ENCODE peak calls at places on chromosome 3, in eight cellular contexts. P is A549; S is endodermal cell; D is CD8-positive, alpha-beta T cell; N is SJSA1; H is iPS DF 6.9; E is body of pancreas; I is naive thymus-derived CD4-positive, alpha-beta T cell. Z is an unnamed sample.

GRCh38 chr3:124685481-124685880 is 44.8 kb upstream of the UMPS start:
- DNase-seq in N (no peak), D (no peak), I (no peak), H (no peak), E (no peak), P (no peak), S (peak; percentile 22), Z (no peak)

GRCh38 chr3:173841334-173841733 is 443.8 kb downstream of the NLGN1 start:
- DNase-seq in E (no peak), P (no peak), N (no peak), S (peak; percentile 57), H (no peak), D (no peak), I (no peak), Z (no peak)

GRCh38 chr3:126287536-126288181 is 69.5 kb downstream of the KLF15 start:
- DNase-seq in P (no peak), H (no peak), D (no peak), N (peak; percentile 29), E (peak; percentile 84), S (peak; percentile 91), I (no peak), Z (no peak)

GRCh38 chr3:69126999-69127398 is 4.6 kb upstream of the LMOD3 start:
- DNase-seq in H (no peak), D (no peak), N (no peak), S (no peak), E (no peak), I (no peak), P (no peak), Z (no peak)

GRCh38 chr3:184155644-184156521 is 706 bp downstream of the DVL3 start:
- DNase-seq in E (peak; percentile 36), P (no peak), I (peak; percentile 35), D (peak; percentile 40), H (no peak), N (peak; percentile 51), S (peak; percentile 82), Z (no peak)

GRCh38 chr3:74413547-74414241 is 200.8 kb downstream of the CNTN3 start:
- DNase-seq in I (no peak), P (no peak), D (no peak), S (no peak), E (no peak), H (no peak), N (no peak), Z (no peak)

GRCh38 chr3:102224171-102224570 is 210.6 kb upstream of the ZPLD1 start:
- DNase-seq in E (no peak), P (peak; percentile 6), D (no peak), I (no peak), S (no peak), N (no peak), H (no peak), Z (no peak)

GRCh38 chr3:140736863-140737460 is 59.1 kb downstream of the TRIM42 start:
- DNase-seq in S (peak; percentile 90), N (peak; percentile 11), P (peak; percentile 1), H (peak; percentile 43), E (peak; percentile 56), I (no peak), D (no peak), Z (no peak)

GRCh38 chr3:24365168-24365567 is 129.5 kb downstream of the THRB start:
- DNase-seq in H (no peak), E (peak; percentile 89), D (no peak), N (peak; percentile 75), S (no peak), P (peak; percentile 29), I (no peak), Z (peak; percentile 75)

GRCh38 chr3:193962986-193963683 is 172.8 kb upstream of the HES1 start:
- DNase-seq in H (no peak), I (no peak), S (no peak), N (no peak), E (no peak), P (no peak), D (no peak), Z (no peak)

GRCh38 chr3:123790254-123791072 is 93.7 kb downstream of the MYLK start:
- DNase-seq in S (no peak), P (no peak), N (no peak), H (no peak), E (no peak), I (no peak), D (no peak), Z (no peak)

GRCh38 chr3:140128217-140129137 is 193.5 kb downstream of the CLSTN2 start:
- DNase-seq in P (peak; percentile 10), H (peak; percentile 48), N (peak; percentile 6), E (peak; percentile 55), D (no peak), S (peak; percentile 92), I (no peak), Z (peak; percentile 30)

GRCh38 chr3:4720316-4721075 is 227.3 kb downstream of the ITPR1 start:
- DNase-seq in I (no peak), P (peak; percentile 70), D (no peak), E (peak; percentile 95), H (no peak), S (peak; percentile 81), N (peak; percentile 55), Z (no peak)

GRCh38 chr3:27696906-27697305 is 25.2 kb downstream of the EOMES start:
- DNase-seq in E (no peak), P (no peak), S (no peak), H (no peak), D (no peak), I (no peak), N (no peak), Z (no peak)

GRCh38 chr3:187255314-187255713 is 36.2 kb downstream of the MASP1 start:
- DNase-seq in S (no peak), E (no peak), D (no peak), N (peak; percentile 10), I (no peak), H (no peak), P (no peak), Z (no peak)

GRCh38 chr3:52202384-52203077 is 4.6 kb downstream of the ALAS1 start:
- DNase-seq in P (no peak), E (no peak), N (no peak), D (no peak), H (no peak), S (no peak), I (no peak), Z (no peak)

GRCh38 chr3:52200981-52201679 is 3.2 kb downstream of the ALAS1 start:
- DNase-seq in N (no peak), S (no peak), I (no peak), P (no peak), H (no peak), E (no peak), D (no peak), Z (no peak)

GRCh38 chr3:52205727-52206372 is 7.9 kb downstream of the ALAS1 start:
- DNase-seq in E (no peak), D (no peak), H (no peak), S (no peak), P (no peak), N (no peak), I (no peak), Z (no peak)

GRCh38 chr3:52204337-52205073 is 6.5 kb downstream of the ALAS1 start:
- DNase-seq in P (no peak), D (no peak), N (no peak), H (no peak), S (no peak), I (no peak), E (peak; percentile 83), Z (no peak)

DNA sequence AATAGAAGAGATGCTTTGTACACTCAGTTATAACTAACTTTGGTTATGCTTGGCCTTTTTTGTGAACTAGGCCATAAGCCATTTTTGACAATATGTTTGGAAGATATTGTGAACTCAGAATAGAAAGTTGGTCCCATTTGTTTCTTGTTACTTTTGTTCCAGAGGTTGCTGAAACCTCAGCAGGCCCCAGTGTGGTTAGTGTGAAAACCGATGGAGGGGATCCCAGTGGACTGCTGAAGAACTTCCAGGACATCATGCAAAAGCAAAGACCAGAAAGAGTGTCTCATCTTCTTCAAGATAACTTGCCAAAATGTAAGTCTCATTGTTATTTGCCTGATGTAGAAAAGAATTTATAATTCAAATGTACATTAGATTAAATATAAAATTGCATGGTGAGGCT is 5.7 kb downstream of the ALAS1 start:
- DNase-seq in S (no peak), P (no peak), I (no peak), N (no peak), D (no peak), E (no peak), H (no peak), Z (no peak)
- H3K4me1 ChIP-seq in S (peaks cover 5% of the 10 kb centered on the region), P (peaks cover 7% of the 10 kb centered on the region), I (peaks cover 16% of the 10 kb centered on the region), N (peaks cover 14% of the 10 kb centered on the region), D (peaks cover 18% of the 10 kb centered on the region), E (peaks cover 18% of the 10 kb centered on the region), H (no peaks in the 10 kb centered on the region), Z (peaks cover 8% of the 10 kb centered on the region)

DNA sequence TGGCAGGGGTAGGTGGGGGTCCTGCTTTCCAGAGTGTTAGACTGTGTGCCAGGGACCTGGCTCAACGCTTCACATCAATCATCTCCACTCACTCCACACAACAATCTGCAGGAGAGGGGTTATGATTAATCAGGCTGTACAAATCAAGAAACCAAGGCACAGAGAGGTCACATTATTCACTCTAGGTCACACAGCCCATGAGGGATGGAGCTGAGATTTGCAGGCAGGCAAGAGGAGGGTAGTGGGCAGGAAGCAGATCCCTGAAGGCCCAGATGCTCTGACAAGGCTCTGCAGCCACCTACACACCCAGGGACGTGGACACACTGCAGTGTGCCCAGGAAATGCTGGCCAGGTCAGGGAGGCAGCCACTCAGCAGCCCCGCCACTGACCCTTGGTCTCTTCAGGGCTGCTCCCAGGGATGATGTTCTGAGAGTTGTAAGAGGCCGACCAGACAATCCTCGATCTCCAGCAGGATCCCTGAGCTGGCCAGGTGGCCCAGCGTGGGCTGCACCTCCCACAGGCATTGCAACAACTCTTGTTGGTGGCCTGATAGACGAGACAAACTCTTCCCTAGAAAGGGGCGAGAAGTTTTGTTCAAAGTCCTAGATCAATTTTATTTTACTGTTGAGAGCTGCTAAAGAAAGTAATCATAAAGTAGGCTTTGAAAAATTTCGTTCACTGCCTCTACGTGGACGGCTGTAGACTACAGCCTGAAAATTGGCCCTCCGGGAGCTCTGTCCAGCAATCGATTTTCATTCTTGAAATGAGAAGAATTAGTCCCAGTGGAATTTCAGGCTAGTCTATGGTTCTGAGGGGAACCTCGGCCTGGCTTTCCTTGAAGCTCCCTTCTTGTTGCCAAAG is 4.2 kb upstream of the SLC6A6 start:
- DNase-seq in N (no peak), E (no peak), P (no peak), S (no peak), I (no peak), D (no peak), H (no peak), Z (no peak)
- H3K4me1 ChIP-seq in N (peaks cover 23% of the 10 kb centered on the region), E (peaks cover 22% of the 10 kb centered on the region), P (peaks cover 6% of the 10 kb centered on the region), S (peaks cover 3% of the 10 kb centered on the region), I (peaks cover 2% of the 10 kb centered on the region), D (peaks cover 12% of the 10 kb centered on the region), H (peaks cover 2% of the 10 kb centered on the region), Z (peaks cover 5% of the 10 kb centered on the region)

DNA sequence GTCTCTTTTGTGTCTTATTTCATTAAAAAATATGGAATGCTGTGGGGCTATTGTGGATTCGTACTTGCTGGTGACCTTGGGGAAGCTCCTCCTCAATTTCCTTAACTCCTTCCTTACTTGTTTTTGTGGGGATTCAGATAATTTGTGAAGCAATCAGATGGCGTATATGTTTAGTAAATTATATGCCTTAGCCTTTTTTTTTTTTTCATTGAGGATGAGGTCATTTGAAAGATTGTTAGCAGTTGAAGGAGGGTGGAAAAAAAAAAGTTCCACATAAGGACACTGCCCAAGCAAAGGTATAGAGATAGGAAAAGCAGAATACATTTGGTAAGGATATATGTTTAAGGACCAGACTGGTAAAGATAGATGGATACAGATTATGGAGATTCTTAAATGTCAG is 3.3 kb downstream of the RNF13 start:
- DNase-seq in I (no peak), N (no peak), H (no peak), P (no peak), S (no peak), D (no peak), E (no peak), Z (no peak)
- H3K4me1 ChIP-seq in I (peaks cover 14% of the 10 kb centered on the region), N (peaks cover 15% of the 10 kb centered on the region), H (no peaks in the 10 kb centered on the region), P (peaks cover 50% of the 10 kb centered on the region), S (no peaks in the 10 kb centered on the region), D (peaks cover 32% of the 10 kb centered on the region), E (peaks cover 52% of the 10 kb centered on the region), Z (peaks cover 37% of the 10 kb centered on the region)

GRCh38 chr3:119557874-119558264 is 1.5 kb downstream of the CD80 start:
- DNase-seq in I (no peak), N (no peak), P (no peak), E (no peak), H (no peak), S (no peak), D (no peak), Z (no peak)
- H3K4me1 ChIP-seq in I (peaks cover 6% of the 10 kb centered on the region), N (no peaks in the 10 kb centered on the region), P (peaks cover 3% of the 10 kb centered on the region), E (no peaks in the 10 kb centered on the region), H (no peaks in the 10 kb centered on the region), S (no peaks in the 10 kb centered on the region), D (no peaks in the 10 kb centered on the region), Z (no peaks in the 10 kb centered on the region)

Z was measured in Panc1.